ENCODE peak calls at places on chromosomes 2 and 18, in ten cellular contexts. Z is foreskin fibroblast, J is A549, D is H9, Q is lower lobe of right lung, G is Calu3, F is astrocyte of the spinal cord, H is hepatocyte, W is MM.1S, L is heart right ventricle. O is an unnamed sample.
A peak's percentile ranks its signal among the peaks of the same experiment; 100 is the strongest.

GRCh38 chr2:6896930-6897759 is 19.6 kb downstream of the RSAD2 start:
- DNase-seq in Z (peak; percentile 9), J (no peak), D (no peak), Q (no peak), G (no peak), F (peak; percentile 62), H (peak; percentile 53), W (peak; percentile 36), L (no peak), O (no peak)

GRCh38 chr2:126527836-126528490 is 128.0 kb upstream of the GYPC start:
- DNase-seq in Z (peak; percentile 4), J (peak; percentile 3), D (peak; percentile 80), Q (peak; percentile 49), G (peak; percentile 19), F (peak; percentile 38), H (peak; percentile 74), W (peak; percentile 31), L (peak; percentile 70), O (peak; percentile 41)

GRCh38 chr2:173851256-173851655 is 113.9 kb downstream of the SP3 start:
- DNase-seq in Z (no peak), J (no peak), D (no peak), Q (no peak), G (no peak), F (peak; percentile 14), H (no peak), W (no peak), L (no peak), O (no peak)

GRCh38 chr2:173218331-173219056 is 136.2 kb upstream of the CDCA7 start:
- DNase-seq in Z (no peak), J (no peak), D (peak; percentile 40), Q (no peak), G (no peak), F (peak; percentile 12), H (no peak), W (no peak), L (peak; percentile 33), O (peak; percentile 19)

GRCh38 chr2:227115761-227116160 is 48.2 kb downstream of the COL4A4 start:
- DNase-seq in Z (peak; percentile 71), J (no peak), D (no peak), Q (no peak), G (no peak), F (no peak), H (no peak), W (no peak), L (no peak), O (no peak)

GRCh38 chr2:173286153-173286809 is 68.4 kb upstream of the CDCA7 start:
- DNase-seq in Z (no peak), J (peak; percentile 8), D (no peak), Q (no peak), G (peak; percentile 16), F (no peak), H (no peak), W (no peak), L (no peak), O (no peak)

GRCh38 chr2:199850718-199851498 is at the start of gene FTCDNL1:
- DNase-seq in Z (peak; percentile 31), J (peak; percentile 23), D (peak; percentile 74), Q (peak; percentile 87), G (peak; percentile 72), F (peak; percentile 46), H (peak; percentile 81), W (peak; percentile 67), L (peak; percentile 39), O (peak; percentile 56)

GRCh38 chr2:53028259-53028658 is 739.3 kb upstream of the CHAC2 start:
- DNase-seq in Z (peak; percentile 10), J (no peak), D (no peak), Q (no peak), G (no peak), F (peak; percentile 8), H (no peak), W (no peak), L (no peak), O (no peak)

GRCh38 chr2:168816369-168816768 is 13.9 kb downstream of the NOSTRIN start:
- DNase-seq in Z (peak; percentile 68), J (no peak), D (no peak), Q (no peak), G (peak; percentile 65), F (peak; percentile 85), H (peak; percentile 48), W (no peak), L (no peak), O (no peak)

GRCh38 chr18:66621816-66622576 is 18.1 kb upstream of the CDH19 start:
- DNase-seq in Z (no peak), J (no peak), D (no peak), Q (no peak), G (no peak), F (no peak), H (no peak), W (no peak), L (no peak), O (no peak)

DNA sequence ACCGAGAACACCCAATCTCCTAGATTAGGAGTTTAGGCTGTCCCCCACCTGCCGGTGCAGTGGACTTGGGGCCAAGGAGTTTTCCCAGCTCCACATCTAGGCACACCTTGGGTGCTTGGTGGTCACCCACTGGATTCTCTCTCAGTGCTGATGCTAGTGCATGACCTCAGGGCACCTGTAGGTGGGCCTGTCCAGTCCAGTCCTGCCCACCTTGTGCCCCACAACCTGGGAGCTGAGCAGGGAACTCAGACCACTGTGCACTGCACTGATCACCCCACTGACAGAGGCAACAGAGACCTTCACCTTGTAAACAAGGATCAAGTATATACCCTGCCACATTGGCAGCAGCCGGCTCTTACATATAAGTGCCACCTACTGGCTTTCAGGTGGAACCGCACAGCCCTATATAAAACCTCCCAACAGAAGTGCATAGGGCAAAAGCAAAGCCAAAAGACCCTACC is 12.7 kb upstream of the CDH19 start:
- DNase-seq in Z (no peak), J (no peak), D (peak; percentile 59), Q (no peak), G (no peak), F (no peak), H (peak; percentile 29), W (peak; percentile 24), L (no peak), O (no peak)
- TF ChIP-seq CTCF in Z (no peak), J (peak; percentile 13), D (peak; percentile 76), Q (peak; percentile 38), G (no peak), F (peak; percentile 55), H (peak; percentile 36), W (peak; percentile 51), L (no peak), O (peak; percentile 55)

DNA sequence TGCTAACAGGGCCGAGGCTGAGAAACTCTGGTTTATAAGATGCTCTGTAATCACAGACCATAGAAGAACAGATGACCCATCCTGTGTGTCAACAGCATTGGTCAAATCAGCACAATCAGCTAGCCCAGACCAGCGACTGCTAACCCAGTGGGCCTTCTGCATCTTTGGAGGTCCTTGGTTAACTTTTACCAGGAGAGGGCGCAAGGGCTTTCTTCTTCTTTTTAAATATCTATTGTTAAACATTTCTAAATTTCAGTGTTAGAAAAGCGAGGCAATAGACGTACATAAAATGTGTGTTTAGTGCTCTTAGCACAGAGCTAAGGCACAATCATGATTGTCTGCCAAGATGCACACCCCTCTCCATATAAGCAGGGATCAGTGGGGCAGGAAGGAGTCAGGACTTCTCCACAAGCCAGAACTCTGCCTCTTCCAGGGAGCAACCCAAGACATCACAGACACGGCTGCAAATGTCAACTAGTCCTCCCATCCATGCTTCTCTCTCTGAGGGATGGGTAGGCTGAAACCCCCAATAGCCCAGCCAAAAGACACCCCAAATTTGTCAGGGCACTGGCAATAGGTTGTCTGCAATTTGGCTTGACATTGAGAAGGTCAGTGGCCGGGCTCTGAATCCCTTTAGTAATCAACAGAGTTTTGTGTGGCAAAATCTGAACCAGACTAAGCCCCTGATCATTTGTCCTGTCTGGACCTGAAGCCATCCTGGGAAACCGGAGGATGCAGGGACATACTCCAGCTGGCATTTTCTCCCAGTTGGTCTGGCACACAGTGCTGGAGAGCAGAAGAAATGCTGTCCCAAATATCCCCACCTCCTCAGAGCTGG is 188.2 kb downstream of the BCL2 start:
- DNase-seq in Z (peak; percentile 33), J (peak; percentile 16), D (peak; percentile 43), Q (no peak), G (peak; percentile 56), F (peak; percentile 70), H (peak; percentile 68), W (peak; percentile 66), L (peak; percentile 74), O (peak; percentile 23)
- TF ChIP-seq CTCF in Z (peak; percentile 59), J (peak; percentile 56), D (peak; percentile 78), Q (peak; percentile 71), G (peak; percentile 51), F (peak; percentile 65), H (peak; percentile 63), W (peak; percentile 63), L (peak; percentile 62), O (peak; percentile 63)

DNA sequence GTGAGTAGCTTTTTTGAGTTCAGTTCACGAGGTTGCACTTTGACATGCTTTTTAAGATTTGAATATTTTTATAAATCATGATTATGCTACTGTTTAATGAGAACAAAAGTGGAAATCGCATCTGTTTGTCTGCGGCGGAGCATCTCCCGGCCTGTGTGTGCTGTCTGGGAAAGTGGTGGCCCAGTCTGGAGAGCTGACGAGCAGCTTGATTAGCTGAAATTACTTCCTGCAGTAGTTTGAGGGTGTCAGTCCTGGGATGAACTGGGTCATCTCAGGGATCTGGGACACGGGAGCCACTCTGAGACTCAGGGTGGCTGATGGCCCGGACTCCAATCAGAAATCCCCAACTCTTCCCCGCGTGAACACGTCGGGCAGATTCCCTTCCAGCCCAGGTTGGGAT is 115.9 kb downstream of the KLHL29 start:
- DNase-seq in Z (no peak), J (no peak), D (no peak), Q (no peak), G (no peak), F (no peak), H (no peak), W (no peak), L (no peak), O (no peak)
- TF ChIP-seq CTCF in Z (no peak), J (no peak), D (no peak), Q (no peak), G (no peak), F (no peak), H (no peak), W (no peak), L (no peak), O (no peak)

GRCh38 chr2:231715499-231715837 is 7.1 kb downstream of the PTMA start:
- DNase-seq in Z (no peak), J (no peak), D (no peak), Q (peak; percentile 35), G (no peak), F (no peak), H (no peak), W (no peak), L (no peak), O (no peak)
- TF ChIP-seq CTCF in Z (no peak), J (peak; percentile 24), D (no peak), Q (peak; percentile 4), G (no peak), F (no peak), H (no peak), W (no peak), L (no peak), O (no peak)

O was measured in neural crest cell.